ENCODE peak calls at places on chromosomes 12 and 14, in four cellular contexts. F is Kasumi-1; I is activated CD4-positive, alpha-beta T cell treated with anti-CD3 and anti-CD28 coated beads, Interleukin-2, amount 50 U/mL, for 48 hours; D is GM04503. V is an unnamed sample.

GRCh38 chr12:108734200-108734906 is 3.0 kb upstream of the CORO1C start:
- DNase-seq in D (peak; percentile 83), F (peak; percentile 45), I (peak; percentile 26), V (no peak)

GRCh38 chr12:94570161-94570560 is 80.2 kb downstream of the TMCC3 start:
- DNase-seq in F (no peak), I (no peak), D (no peak), V (no peak)

GRCh38 chr14:71714225-71714624 is 218.0 kb upstream of the RGS6 start:
- DNase-seq in F (no peak), D (peak; percentile 96), I (no peak), V (no peak)

GRCh38 chr12:65867428-65867827 is 43.1 kb downstream of the HMGA2 start:
- DNase-seq in I (no peak), F (no peak), D (peak; percentile 89), V (no peak)

GRCh38 chr12:21149849-21150248 is 18.9 kb downstream of the SLCO1B1 start:
- DNase-seq in D (no peak), I (no peak), F (no peak), V (no peak)

GRCh38 chr12:100672075-100672592 is 98.7 kb downstream of the GAS2L3 start:
- DNase-seq in F (peak; percentile 10), D (no peak), I (peak; percentile 46), V (no peak)

GRCh38 chr12:126858586-126858985 is 1408.4 kb upstream of the TMEM132C start:
- DNase-seq in D (no peak), I (no peak), F (no peak), V (no peak)

GRCh38 chr14:73718742-73719251 is 4.6 kb upstream of the PNMA1 start:
- DNase-seq in D (no peak), F (no peak), I (no peak), V (no peak)

GRCh38 chr12:67433393-67434175 is 164.4 kb downstream of the CAND1 start:
- DNase-seq in F (no peak), D (no peak), I (no peak), V (no peak)

GRCh38 chr12:48122065-48122834 is 3.1 kb downstream of the PFKM start:
- DNase-seq in D (no peak), I (no peak), F (no peak), V (no peak)

GRCh38 chr12:127214196-127214595 is 1052.8 kb upstream of the TMEM132C start:
- DNase-seq in D (no peak), F (no peak), I (no peak), V (no peak)

GRCh38 chr12:9079082-9079481 is 36.6 kb downstream of the A2M start:
- DNase-seq in D (no peak), F (no peak), I (no peak), V (no peak)

GRCh38 chr12:70149665-70150064 is 93.6 kb upstream of the CNOT2 start:
- DNase-seq in D (no peak), F (no peak), I (no peak), V (no peak)

GRCh38 chr14:54902143-54902520 is 494 bp downstream of the GCH1 start:
- DNase-seq in D (no peak), I (peak; percentile 85), F (peak; percentile 41), V (peak; percentile 75)

GRCh38 chr12:70217416-70217815 is 25.8 kb upstream of the CNOT2 start:
- DNase-seq in D (no peak), F (no peak), I (no peak), V (no peak)

GRCh38 chr12:102365365-102365764 is 115.0 kb downstream of the IGF1 start:
- DNase-seq in D (no peak), I (no peak), F (no peak), V (no peak)

GRCh38 chr12:58819345-58819744 is 101.0 kb downstream of the LRIG3 start:
- DNase-seq in D (no peak), I (no peak), F (no peak), V (no peak)

GRCh38 chr12:29103539-29103974 is 45.5 kb upstream of the FAR2 start:
- DNase-seq in F (peak; percentile 27), I (peak; percentile 26), D (no peak), V (peak; percentile 17)

GRCh38 chr14:36129181-36129580 is 47.3 kb downstream of the PTCSC3 start:
- DNase-seq in I (no peak), D (no peak), F (no peak), V (no peak)

GRCh38 chr12:49959570-49960473 is 1.9 kb upstream of the AQP5 start:
- DNase-seq in I (no peak), F (peak; percentile 37), D (no peak), V (no peak)

GRCh38 chr14:94051115-94051514 is 25.0 kb downstream of the OTUB2 start:
- DNase-seq in I (no peak), D (no peak), F (peak; percentile 33), V (no peak)

GRCh38 chr12:78622529-78623221 is 241.9 kb upstream of the SYT1 start:
- DNase-seq in I (no peak), F (no peak), D (no peak), V (no peak)

GRCh38 chr12:74401035-74401434 is 136.6 kb upstream of the ATXN7L3B start:
- DNase-seq in D (no peak), F (no peak), I (no peak), V (no peak)

GRCh38 chr14:68695871-68696665 is 96.8 kb downstream of the ZFP36L1 start:
- DNase-seq in F (no peak), I (no peak), D (no peak), V (no peak)

GRCh38 chr14:101503431-101504095 is 57.7 kb upstream of the DIO3 start:
- DNase-seq in D (no peak), F (no peak), I (no peak), V (no peak)

GRCh38 chr14:96086574-96087077 is 47.5 kb downstream of the C14orf132 start:
- DNase-seq in D (no peak), I (no peak), F (no peak), V (no peak)

GRCh38 chr12:79927772-79928474 is 7.0 kb downstream of the PPP1R12A start:
- DNase-seq in I (peak; percentile 46), D (no peak), F (peak; percentile 63), V (peak; percentile 22)

GRCh38 chr12:95848575-95849388 is 10.0 kb upstream of the SNRPF start:
- DNase-seq in I (peak; percentile 11), F (peak; percentile 7), D (no peak), V (no peak)

GRCh38 chr12:2300168-2300567 is 247.4 kb downstream of the CACNA1C start:
- DNase-seq in D (no peak), F (no peak), I (no peak), V (no peak)

GRCh38 chr14:104803280-104803915 is 2.5 kb downstream of the ZBTB42 start:
- DNase-seq in F (no peak), D (no peak), I (no peak), V (no peak)

GRCh38 chr14:56731187-56731586 is 79.1 kb downstream of the OTX2 start:
- DNase-seq in I (no peak), F (no peak), D (no peak), V (no peak)